ENCODE peak calls at places on chromosomes 11 and 22, in nine cellular contexts. One of them, this sample, is unnamed.

GRCh38 chr11:64894070-64894811 is 15.8 kb upstream of the EHD1 start:
- DNase-seq in ovary: peak
- DNase-seq in stimulated activated naive CD8-positive, alpha-beta T cell treated with anti-CD3 and anti-CD28 coated beads, Interleukin-15, Interleukin-2, amounts not matched to agents 100 U/mL and 50 U/mL, for 24 hours: peak
- DNase-seq in GM12865: peak
- DNase-seq in stimulated activated CD8-positive, alpha-beta memory T cell treated with anti-CD3 and anti-CD28 coated beads, Interleukin-4, amount 100 ng/mL, for 1 hour: peak
- DNase-seq in D341Med: peak
- DNase-seq in posterior vena cava: peak
- DNase-seq in stimulated activated CD4-positive, alpha-beta T cell treated with anti-CD3 and anti-CD28 coated beads, TNF-alpha, amount 100 ng/mL, for 48 hours: peak
- DNase-seq in GM04504: no peak
- DNase-seq in this sample: peak

GRCh38 chr11:115455606-115456005 is 48.6 kb downstream of the CADM1 start:
- DNase-seq in ovary: no peak
- DNase-seq in stimulated activated naive CD8-positive, alpha-beta T cell treated with anti-CD3 and anti-CD28 coated beads, Interleukin-15, Interleukin-2, amounts not matched to agents 100 U/mL and 50 U/mL, for 24 hours: no peak
- DNase-seq in GM12865: no peak
- DNase-seq in stimulated activated CD8-positive, alpha-beta memory T cell treated with anti-CD3 and anti-CD28 coated beads, Interleukin-4, amount 100 ng/mL, for 1 hour: no peak
- DNase-seq in D341Med: no peak
- DNase-seq in posterior vena cava: no peak
- DNase-seq in stimulated activated CD4-positive, alpha-beta T cell treated with anti-CD3 and anti-CD28 coated beads, TNF-alpha, amount 100 ng/mL, for 48 hours: no peak
- DNase-seq in GM04504: no peak
- DNase-seq in this sample: no peak

GRCh38 chr11:68913188-68913587 is 9.5 kb downstream of the IGHMBP2 start:
- DNase-seq in ovary: no peak
- DNase-seq in stimulated activated naive CD8-positive, alpha-beta T cell treated with anti-CD3 and anti-CD28 coated beads, Interleukin-15, Interleukin-2, amounts not matched to agents 100 U/mL and 50 U/mL, for 24 hours: no peak
- DNase-seq in GM12865: no peak
- DNase-seq in stimulated activated CD8-positive, alpha-beta memory T cell treated with anti-CD3 and anti-CD28 coated beads, Interleukin-4, amount 100 ng/mL, for 1 hour: no peak
- DNase-seq in D341Med: peak
- DNase-seq in posterior vena cava: no peak
- DNase-seq in stimulated activated CD4-positive, alpha-beta T cell treated with anti-CD3 and anti-CD28 coated beads, TNF-alpha, amount 100 ng/mL, for 48 hours: no peak
- DNase-seq in GM04504: no peak
- DNase-seq in this sample: no peak

GRCh38 chr11:113384551-113384950 is 3.0 kb upstream of the ANKK1 start:
- DNase-seq in ovary: no peak
- DNase-seq in stimulated activated naive CD8-positive, alpha-beta T cell treated with anti-CD3 and anti-CD28 coated beads, Interleukin-15, Interleukin-2, amounts not matched to agents 100 U/mL and 50 U/mL, for 24 hours: no peak
- DNase-seq in GM12865: no peak
- DNase-seq in stimulated activated CD8-positive, alpha-beta memory T cell treated with anti-CD3 and anti-CD28 coated beads, Interleukin-4, amount 100 ng/mL, for 1 hour: no peak
- DNase-seq in D341Med: no peak
- DNase-seq in posterior vena cava: no peak
- DNase-seq in stimulated activated CD4-positive, alpha-beta T cell treated with anti-CD3 and anti-CD28 coated beads, TNF-alpha, amount 100 ng/mL, for 48 hours: no peak
- DNase-seq in GM04504: peak
- DNase-seq in this sample: no peak

GRCh38 chr22:29727248-29727551 is 7.4 kb downstream of the CABP7 start:
- DNase-seq in ovary: peak
- DNase-seq in stimulated activated naive CD8-positive, alpha-beta T cell treated with anti-CD3 and anti-CD28 coated beads, Interleukin-15, Interleukin-2, amounts not matched to agents 100 U/mL and 50 U/mL, for 24 hours: peak
- DNase-seq in GM12865: peak
- DNase-seq in stimulated activated CD8-positive, alpha-beta memory T cell treated with anti-CD3 and anti-CD28 coated beads, Interleukin-4, amount 100 ng/mL, for 1 hour: no peak
- DNase-seq in D341Med: peak
- DNase-seq in posterior vena cava: no peak
- DNase-seq in stimulated activated CD4-positive, alpha-beta T cell treated with anti-CD3 and anti-CD28 coated beads, TNF-alpha, amount 100 ng/mL, for 48 hours: no peak
- DNase-seq in GM04504: no peak
- DNase-seq in this sample: no peak

GRCh38 chr11:27701262-27702105 is 1.2 kb upstream of the BDNF start:
- DNase-seq in ovary: no peak
- DNase-seq in stimulated activated naive CD8-positive, alpha-beta T cell treated with anti-CD3 and anti-CD28 coated beads, Interleukin-15, Interleukin-2, amounts not matched to agents 100 U/mL and 50 U/mL, for 24 hours: no peak
- DNase-seq in GM12865: peak
- DNase-seq in stimulated activated CD8-positive, alpha-beta memory T cell treated with anti-CD3 and anti-CD28 coated beads, Interleukin-4, amount 100 ng/mL, for 1 hour: no peak
- DNase-seq in D341Med: peak
- DNase-seq in posterior vena cava: no peak
- DNase-seq in stimulated activated CD4-positive, alpha-beta T cell treated with anti-CD3 and anti-CD28 coated beads, TNF-alpha, amount 100 ng/mL, for 48 hours: no peak
- DNase-seq in GM04504: peak
- DNase-seq in this sample: peak

GRCh38 chr22:32904044-32904443 is 102.5 kb downstream of the TIMP3 start:
- DNase-seq in ovary: no peak
- DNase-seq in stimulated activated naive CD8-positive, alpha-beta T cell treated with anti-CD3 and anti-CD28 coated beads, Interleukin-15, Interleukin-2, amounts not matched to agents 100 U/mL and 50 U/mL, for 24 hours: peak
- DNase-seq in GM12865: peak
- DNase-seq in stimulated activated CD8-positive, alpha-beta memory T cell treated with anti-CD3 and anti-CD28 coated beads, Interleukin-4, amount 100 ng/mL, for 1 hour: no peak
- DNase-seq in D341Med: peak
- DNase-seq in posterior vena cava: no peak
- DNase-seq in stimulated activated CD4-positive, alpha-beta T cell treated with anti-CD3 and anti-CD28 coated beads, TNF-alpha, amount 100 ng/mL, for 48 hours: no peak
- DNase-seq in GM04504: no peak
- DNase-seq in this sample: no peak

GRCh38 chr11:46521947-46522681 is 71.7 kb downstream of the AMBRA1 start:
- DNase-seq in ovary: no peak
- DNase-seq in stimulated activated naive CD8-positive, alpha-beta T cell treated with anti-CD3 and anti-CD28 coated beads, Interleukin-15, Interleukin-2, amounts not matched to agents 100 U/mL and 50 U/mL, for 24 hours: no peak
- DNase-seq in GM12865: no peak
- DNase-seq in stimulated activated CD8-positive, alpha-beta memory T cell treated with anti-CD3 and anti-CD28 coated beads, Interleukin-4, amount 100 ng/mL, for 1 hour: no peak
- DNase-seq in D341Med: no peak
- DNase-seq in posterior vena cava: no peak
- DNase-seq in stimulated activated CD4-positive, alpha-beta T cell treated with anti-CD3 and anti-CD28 coated beads, TNF-alpha, amount 100 ng/mL, for 48 hours: no peak
- DNase-seq in GM04504: no peak
- DNase-seq in this sample: no peak

GRCh38 chr11:26263769-26264168 is 68.2 kb upstream of the ANO3 start:
- DNase-seq in ovary: no peak
- DNase-seq in stimulated activated naive CD8-positive, alpha-beta T cell treated with anti-CD3 and anti-CD28 coated beads, Interleukin-15, Interleukin-2, amounts not matched to agents 100 U/mL and 50 U/mL, for 24 hours: no peak
- DNase-seq in GM12865: no peak
- DNase-seq in stimulated activated CD8-positive, alpha-beta memory T cell treated with anti-CD3 and anti-CD28 coated beads, Interleukin-4, amount 100 ng/mL, for 1 hour: no peak
- DNase-seq in D341Med: no peak
- DNase-seq in posterior vena cava: no peak
- DNase-seq in stimulated activated CD4-positive, alpha-beta T cell treated with anti-CD3 and anti-CD28 coated beads, TNF-alpha, amount 100 ng/mL, for 48 hours: no peak
- DNase-seq in GM04504: no peak
- DNase-seq in this sample: no peak

GRCh38 chr11:133176748-133177147 is 355.6 kb downstream of the OPCML start:
- DNase-seq in ovary: no peak
- DNase-seq in stimulated activated naive CD8-positive, alpha-beta T cell treated with anti-CD3 and anti-CD28 coated beads, Interleukin-15, Interleukin-2, amounts not matched to agents 100 U/mL and 50 U/mL, for 24 hours: no peak
- DNase-seq in GM12865: peak
- DNase-seq in stimulated activated CD8-positive, alpha-beta memory T cell treated with anti-CD3 and anti-CD28 coated beads, Interleukin-4, amount 100 ng/mL, for 1 hour: no peak
- DNase-seq in D341Med: no peak
- DNase-seq in posterior vena cava: no peak
- DNase-seq in stimulated activated CD4-positive, alpha-beta T cell treated with anti-CD3 and anti-CD28 coated beads, TNF-alpha, amount 100 ng/mL, for 48 hours: no peak
- DNase-seq in GM04504: no peak
- DNase-seq in this sample: no peak

GRCh38 chr22:20964799-20965103 is 2.3 kb upstream of the AIFM3 start:
- DNase-seq in ovary: no peak
- DNase-seq in stimulated activated naive CD8-positive, alpha-beta T cell treated with anti-CD3 and anti-CD28 coated beads, Interleukin-15, Interleukin-2, amounts not matched to agents 100 U/mL and 50 U/mL, for 24 hours: peak
- DNase-seq in GM12865: no peak
- DNase-seq in stimulated activated CD8-positive, alpha-beta memory T cell treated with anti-CD3 and anti-CD28 coated beads, Interleukin-4, amount 100 ng/mL, for 1 hour: no peak
- DNase-seq in D341Med: no peak
- DNase-seq in posterior vena cava: no peak
- DNase-seq in stimulated activated CD4-positive, alpha-beta T cell treated with anti-CD3 and anti-CD28 coated beads, TNF-alpha, amount 100 ng/mL, for 48 hours: no peak
- DNase-seq in GM04504: no peak
- DNase-seq in this sample: no peak

GRCh38 chr11:14519692-14520085 is 497 bp downstream of the PSMA1 start:
- DNase-seq in ovary: no peak
- DNase-seq in stimulated activated naive CD8-positive, alpha-beta T cell treated with anti-CD3 and anti-CD28 coated beads, Interleukin-15, Interleukin-2, amounts not matched to agents 100 U/mL and 50 U/mL, for 24 hours: no peak
- DNase-seq in GM12865: no peak
- DNase-seq in stimulated activated CD8-positive, alpha-beta memory T cell treated with anti-CD3 and anti-CD28 coated beads, Interleukin-4, amount 100 ng/mL, for 1 hour: no peak
- DNase-seq in D341Med: no peak
- DNase-seq in posterior vena cava: no peak
- DNase-seq in stimulated activated CD4-positive, alpha-beta T cell treated with anti-CD3 and anti-CD28 coated beads, TNF-alpha, amount 100 ng/mL, for 48 hours: peak
- DNase-seq in GM04504: no peak
- DNase-seq in this sample: no peak

GRCh38 chr11:120413480-120413879 is 77.3 kb downstream of the ARHGEF12 start:
- DNase-seq in ovary: no peak
- DNase-seq in stimulated activated naive CD8-positive, alpha-beta T cell treated with anti-CD3 and anti-CD28 coated beads, Interleukin-15, Interleukin-2, amounts not matched to agents 100 U/mL and 50 U/mL, for 24 hours: no peak
- DNase-seq in GM12865: no peak
- DNase-seq in stimulated activated CD8-positive, alpha-beta memory T cell treated with anti-CD3 and anti-CD28 coated beads, Interleukin-4, amount 100 ng/mL, for 1 hour: no peak
- DNase-seq in D341Med: no peak
- DNase-seq in posterior vena cava: no peak
- DNase-seq in stimulated activated CD4-positive, alpha-beta T cell treated with anti-CD3 and anti-CD28 coated beads, TNF-alpha, amount 100 ng/mL, for 48 hours: no peak
- DNase-seq in GM04504: peak
- DNase-seq in this sample: no peak

GRCh38 chr11:75536786-75537629 is 11.3 kb upstream of the GDPD5 start:
- DNase-seq in ovary: no peak
- DNase-seq in stimulated activated naive CD8-positive, alpha-beta T cell treated with anti-CD3 and anti-CD28 coated beads, Interleukin-15, Interleukin-2, amounts not matched to agents 100 U/mL and 50 U/mL, for 24 hours: peak
- DNase-seq in GM12865: peak
- DNase-seq in stimulated activated CD8-positive, alpha-beta memory T cell treated with anti-CD3 and anti-CD28 coated beads, Interleukin-4, amount 100 ng/mL, for 1 hour: no peak
- DNase-seq in D341Med: no peak
- DNase-seq in posterior vena cava: no peak
- DNase-seq in stimulated activated CD4-positive, alpha-beta T cell treated with anti-CD3 and anti-CD28 coated beads, TNF-alpha, amount 100 ng/mL, for 48 hours: peak
- DNase-seq in GM04504: no peak
- DNase-seq in this sample: no peak

GRCh38 chr11:5689551-5689983 is at the start of gene TRIM22:
- DNase-seq in ovary: peak
- DNase-seq in stimulated activated naive CD8-positive, alpha-beta T cell treated with anti-CD3 and anti-CD28 coated beads, Interleukin-15, Interleukin-2, amounts not matched to agents 100 U/mL and 50 U/mL, for 24 hours: peak
- DNase-seq in GM12865: peak
- DNase-seq in stimulated activated CD8-positive, alpha-beta memory T cell treated with anti-CD3 and anti-CD28 coated beads, Interleukin-4, amount 100 ng/mL, for 1 hour: no peak
- DNase-seq in D341Med: no peak
- DNase-seq in posterior vena cava: no peak
- DNase-seq in stimulated activated CD4-positive, alpha-beta T cell treated with anti-CD3 and anti-CD28 coated beads, TNF-alpha, amount 100 ng/mL, for 48 hours: peak
- DNase-seq in GM04504: peak
- DNase-seq in this sample: no peak

GRCh38 chr11:3669742-3670183 is 1.4 kb downstream of the CHRNA10 start:
- DNase-seq in ovary: no peak
- DNase-seq in stimulated activated naive CD8-positive, alpha-beta T cell treated with anti-CD3 and anti-CD28 coated beads, Interleukin-15, Interleukin-2, amounts not matched to agents 100 U/mL and 50 U/mL, for 24 hours: no peak
- DNase-seq in GM12865: no peak
- DNase-seq in stimulated activated CD8-positive, alpha-beta memory T cell treated with anti-CD3 and anti-CD28 coated beads, Interleukin-4, amount 100 ng/mL, for 1 hour: no peak
- DNase-seq in D341Med: no peak
- DNase-seq in posterior vena cava: no peak
- DNase-seq in stimulated activated CD4-positive, alpha-beta T cell treated with anti-CD3 and anti-CD28 coated beads, TNF-alpha, amount 100 ng/mL, for 48 hours: no peak
- DNase-seq in GM04504: no peak
- DNase-seq in this sample: no peak

GRCh38 chr22:37848587-37849088 is 581 bp upstream of the EIF3L start:
- DNase-seq in ovary: no peak
- DNase-seq in stimulated activated naive CD8-positive, alpha-beta T cell treated with anti-CD3 and anti-CD28 coated beads, Interleukin-15, Interleukin-2, amounts not matched to agents 100 U/mL and 50 U/mL, for 24 hours: no peak
- DNase-seq in GM12865: peak
- DNase-seq in stimulated activated CD8-positive, alpha-beta memory T cell treated with anti-CD3 and anti-CD28 coated beads, Interleukin-4, amount 100 ng/mL, for 1 hour: no peak
- DNase-seq in D341Med: no peak
- DNase-seq in posterior vena cava: no peak
- DNase-seq in stimulated activated CD4-positive, alpha-beta T cell treated with anti-CD3 and anti-CD28 coated beads, TNF-alpha, amount 100 ng/mL, for 48 hours: no peak
- DNase-seq in GM04504: no peak
- DNase-seq in this sample: no peak

GRCh38 chr22:27107824-27108223 is 450.4 kb downstream of the MIAT start:
- DNase-seq in ovary: peak
- DNase-seq in stimulated activated naive CD8-positive, alpha-beta T cell treated with anti-CD3 and anti-CD28 coated beads, Interleukin-15, Interleukin-2, amounts not matched to agents 100 U/mL and 50 U/mL, for 24 hours: no peak
- DNase-seq in GM12865: no peak
- DNase-seq in stimulated activated CD8-positive, alpha-beta memory T cell treated with anti-CD3 and anti-CD28 coated beads, Interleukin-4, amount 100 ng/mL, for 1 hour: no peak
- DNase-seq in D341Med: no peak
- DNase-seq in posterior vena cava: peak
- DNase-seq in stimulated activated CD4-positive, alpha-beta T cell treated with anti-CD3 and anti-CD28 coated beads, TNF-alpha, amount 100 ng/mL, for 48 hours: no peak
- DNase-seq in GM04504: peak
- DNase-seq in this sample: peak

GRCh38 chr11:36292311-36292722 is 3.1 kb upstream of the COMMD9 start:
- DNase-seq in ovary: no peak
- DNase-seq in stimulated activated naive CD8-positive, alpha-beta T cell treated with anti-CD3 and anti-CD28 coated beads, Interleukin-15, Interleukin-2, amounts not matched to agents 100 U/mL and 50 U/mL, for 24 hours: no peak
- DNase-seq in GM12865: peak
- DNase-seq in stimulated activated CD8-positive, alpha-beta memory T cell treated with anti-CD3 and anti-CD28 coated beads, Interleukin-4, amount 100 ng/mL, for 1 hour: no peak
- DNase-seq in D341Med: peak
- DNase-seq in posterior vena cava: no peak
- DNase-seq in stimulated activated CD4-positive, alpha-beta T cell treated with anti-CD3 and anti-CD28 coated beads, TNF-alpha, amount 100 ng/mL, for 48 hours: no peak
- DNase-seq in GM04504: no peak
- DNase-seq in this sample: peak

GRCh38 chr22:30611197-30611596 is 4.2 kb downstream of the TCN2 start:
- DNase-seq in ovary: no peak
- DNase-seq in stimulated activated naive CD8-positive, alpha-beta T cell treated with anti-CD3 and anti-CD28 coated beads, Interleukin-15, Interleukin-2, amounts not matched to agents 100 U/mL and 50 U/mL, for 24 hours: no peak
- DNase-seq in GM12865: no peak
- DNase-seq in stimulated activated CD8-positive, alpha-beta memory T cell treated with anti-CD3 and anti-CD28 coated beads, Interleukin-4, amount 100 ng/mL, for 1 hour: no peak
- DNase-seq in D341Med: peak
- DNase-seq in posterior vena cava: no peak
- DNase-seq in stimulated activated CD4-positive, alpha-beta T cell treated with anti-CD3 and anti-CD28 coated beads, TNF-alpha, amount 100 ng/mL, for 48 hours: no peak
- DNase-seq in GM04504: no peak
- DNase-seq in this sample: no peak

GRCh38 chr11:44112083-44112865 is 16.8 kb downstream of the EXT2 start:
- DNase-seq in ovary: peak
- DNase-seq in stimulated activated naive CD8-positive, alpha-beta T cell treated with anti-CD3 and anti-CD28 coated beads, Interleukin-15, Interleukin-2, amounts not matched to agents 100 U/mL and 50 U/mL, for 24 hours: no peak
- DNase-seq in GM12865: peak
- DNase-seq in stimulated activated CD8-positive, alpha-beta memory T cell treated with anti-CD3 and anti-CD28 coated beads, Interleukin-4, amount 100 ng/mL, for 1 hour: no peak
- DNase-seq in D341Med: no peak
- DNase-seq in posterior vena cava: no peak
- DNase-seq in stimulated activated CD4-positive, alpha-beta T cell treated with anti-CD3 and anti-CD28 coated beads, TNF-alpha, amount 100 ng/mL, for 48 hours: no peak
- DNase-seq in GM04504: peak
- DNase-seq in this sample: peak

GRCh38 chr22:31970490-31971444 is 26.4 kb downstream of the YWHAH start:
- DNase-seq in ovary: peak
- DNase-seq in stimulated activated naive CD8-positive, alpha-beta T cell treated with anti-CD3 and anti-CD28 coated beads, Interleukin-15, Interleukin-2, amounts not matched to agents 100 U/mL and 50 U/mL, for 24 hours: peak
- DNase-seq in GM12865: peak
- DNase-seq in stimulated activated CD8-positive, alpha-beta memory T cell treated with anti-CD3 and anti-CD28 coated beads, Interleukin-4, amount 100 ng/mL, for 1 hour: peak
- DNase-seq in D341Med: peak
- DNase-seq in posterior vena cava: peak
- DNase-seq in stimulated activated CD4-positive, alpha-beta T cell treated with anti-CD3 and anti-CD28 coated beads, TNF-alpha, amount 100 ng/mL, for 48 hours: peak
- DNase-seq in GM04504: no peak
- DNase-seq in this sample: peak

GRCh38 chr22:28019360-28019759 is 100.3 kb upstream of the PITPNB start:
- DNase-seq in ovary: peak
- DNase-seq in stimulated activated naive CD8-positive, alpha-beta T cell treated with anti-CD3 and anti-CD28 coated beads, Interleukin-15, Interleukin-2, amounts not matched to agents 100 U/mL and 50 U/mL, for 24 hours: peak
- DNase-seq in GM12865: no peak
- DNase-seq in stimulated activated CD8-positive, alpha-beta memory T cell treated with anti-CD3 and anti-CD28 coated beads, Interleukin-4, amount 100 ng/mL, for 1 hour: no peak
- DNase-seq in D341Med: no peak
- DNase-seq in posterior vena cava: peak
- DNase-seq in stimulated activated CD4-positive, alpha-beta T cell treated with anti-CD3 and anti-CD28 coated beads, TNF-alpha, amount 100 ng/mL, for 48 hours: no peak
- DNase-seq in GM04504: no peak
- DNase-seq in this sample: no peak

GRCh38 chr11:39806652-39807051 is 1652.8 kb downstream of the LRRC4C start:
- DNase-seq in ovary: no peak
- DNase-seq in stimulated activated naive CD8-positive, alpha-beta T cell treated with anti-CD3 and anti-CD28 coated beads, Interleukin-15, Interleukin-2, amounts not matched to agents 100 U/mL and 50 U/mL, for 24 hours: no peak
- DNase-seq in GM12865: no peak
- DNase-seq in stimulated activated CD8-positive, alpha-beta memory T cell treated with anti-CD3 and anti-CD28 coated beads, Interleukin-4, amount 100 ng/mL, for 1 hour: no peak
- DNase-seq in D341Med: no peak
- DNase-seq in posterior vena cava: no peak
- DNase-seq in stimulated activated CD4-positive, alpha-beta T cell treated with anti-CD3 and anti-CD28 coated beads, TNF-alpha, amount 100 ng/mL, for 48 hours: no peak
- DNase-seq in GM04504: no peak
- DNase-seq in this sample: no peak

GRCh38 chr11:94788396-94788795 is 20.2 kb downstream of the AMOTL1 start:
- DNase-seq in ovary: no peak
- DNase-seq in stimulated activated naive CD8-positive, alpha-beta T cell treated with anti-CD3 and anti-CD28 coated beads, Interleukin-15, Interleukin-2, amounts not matched to agents 100 U/mL and 50 U/mL, for 24 hours: no peak
- DNase-seq in GM12865: no peak
- DNase-seq in stimulated activated CD8-positive, alpha-beta memory T cell treated with anti-CD3 and anti-CD28 coated beads, Interleukin-4, amount 100 ng/mL, for 1 hour: no peak
- DNase-seq in D341Med: no peak
- DNase-seq in posterior vena cava: no peak
- DNase-seq in stimulated activated CD4-positive, alpha-beta T cell treated with anti-CD3 and anti-CD28 coated beads, TNF-alpha, amount 100 ng/mL, for 48 hours: no peak
- DNase-seq in GM04504: no peak
- DNase-seq in this sample: no peak

GRCh38 chr11:94933225-94934130 is 39.9 kb downstream of the CWC15 start:
- DNase-seq in ovary: no peak
- DNase-seq in stimulated activated naive CD8-positive, alpha-beta T cell treated with anti-CD3 and anti-CD28 coated beads, Interleukin-15, Interleukin-2, amounts not matched to agents 100 U/mL and 50 U/mL, for 24 hours: no peak
- DNase-seq in GM12865: no peak
- DNase-seq in stimulated activated CD8-positive, alpha-beta memory T cell treated with anti-CD3 and anti-CD28 coated beads, Interleukin-4, amount 100 ng/mL, for 1 hour: no peak
- DNase-seq in D341Med: no peak
- DNase-seq in posterior vena cava: no peak
- DNase-seq in stimulated activated CD4-positive, alpha-beta T cell treated with anti-CD3 and anti-CD28 coated beads, TNF-alpha, amount 100 ng/mL, for 48 hours: no peak
- DNase-seq in GM04504: peak
- DNase-seq in this sample: peak

GRCh38 chr11:72703281-72704008 is 29.2 kb upstream of the PDE2A start:
- DNase-seq in ovary: peak
- DNase-seq in stimulated activated naive CD8-positive, alpha-beta T cell treated with anti-CD3 and anti-CD28 coated beads, Interleukin-15, Interleukin-2, amounts not matched to agents 100 U/mL and 50 U/mL, for 24 hours: no peak
- DNase-seq in GM12865: no peak
- DNase-seq in stimulated activated CD8-positive, alpha-beta memory T cell treated with anti-CD3 and anti-CD28 coated beads, Interleukin-4, amount 100 ng/mL, for 1 hour: no peak
- DNase-seq in D341Med: peak
- DNase-seq in posterior vena cava: peak
- DNase-seq in stimulated activated CD4-positive, alpha-beta T cell treated with anti-CD3 and anti-CD28 coated beads, TNF-alpha, amount 100 ng/mL, for 48 hours: no peak
- DNase-seq in GM04504: peak
- DNase-seq in this sample: no peak

GRCh38 chr22:33835196-33835788 is 85.0 kb downstream of the LARGE1 start:
- DNase-seq in ovary: no peak
- DNase-seq in stimulated activated naive CD8-positive, alpha-beta T cell treated with anti-CD3 and anti-CD28 coated beads, Interleukin-15, Interleukin-2, amounts not matched to agents 100 U/mL and 50 U/mL, for 24 hours: no peak
- DNase-seq in GM12865: no peak
- DNase-seq in stimulated activated CD8-positive, alpha-beta memory T cell treated with anti-CD3 and anti-CD28 coated beads, Interleukin-4, amount 100 ng/mL, for 1 hour: no peak
- DNase-seq in D341Med: peak
- DNase-seq in posterior vena cava: no peak
- DNase-seq in stimulated activated CD4-positive, alpha-beta T cell treated with anti-CD3 and anti-CD28 coated beads, TNF-alpha, amount 100 ng/mL, for 48 hours: no peak
- DNase-seq in GM04504: no peak
- DNase-seq in this sample: no peak

GRCh38 chr11:117221775-117222517 is 9.9 kb downstream of the PCSK7 start:
- DNase-seq in ovary: peak
- DNase-seq in stimulated activated naive CD8-positive, alpha-beta T cell treated with anti-CD3 and anti-CD28 coated beads, Interleukin-15, Interleukin-2, amounts not matched to agents 100 U/mL and 50 U/mL, for 24 hours: no peak
- DNase-seq in GM12865: no peak
- DNase-seq in stimulated activated CD8-positive, alpha-beta memory T cell treated with anti-CD3 and anti-CD28 coated beads, Interleukin-4, amount 100 ng/mL, for 1 hour: no peak
- DNase-seq in D341Med: peak
- DNase-seq in posterior vena cava: peak
- DNase-seq in stimulated activated CD4-positive, alpha-beta T cell treated with anti-CD3 and anti-CD28 coated beads, TNF-alpha, amount 100 ng/mL, for 48 hours: no peak
- DNase-seq in GM04504: peak
- DNase-seq in this sample: no peak

GRCh38 chr11:124892750-124893454 is 4.8 kb downstream of the ROBO4 start:
- DNase-seq in ovary: no peak
- DNase-seq in stimulated activated naive CD8-positive, alpha-beta T cell treated with anti-CD3 and anti-CD28 coated beads, Interleukin-15, Interleukin-2, amounts not matched to agents 100 U/mL and 50 U/mL, for 24 hours: no peak
- DNase-seq in GM12865: no peak
- DNase-seq in stimulated activated CD8-positive, alpha-beta memory T cell treated with anti-CD3 and anti-CD28 coated beads, Interleukin-4, amount 100 ng/mL, for 1 hour: no peak
- DNase-seq in D341Med: peak
- DNase-seq in posterior vena cava: no peak
- DNase-seq in stimulated activated CD4-positive, alpha-beta T cell treated with anti-CD3 and anti-CD28 coated beads, TNF-alpha, amount 100 ng/mL, for 48 hours: no peak
- DNase-seq in GM04504: no peak
- DNase-seq in this sample: no peak

GRCh38 chr22:45931042-45931441 is 45.9 kb downstream of the WNT7B start:
- DNase-seq in ovary: no peak
- DNase-seq in stimulated activated naive CD8-positive, alpha-beta T cell treated with anti-CD3 and anti-CD28 coated beads, Interleukin-15, Interleukin-2, amounts not matched to agents 100 U/mL and 50 U/mL, for 24 hours: no peak
- DNase-seq in GM12865: no peak
- DNase-seq in stimulated activated CD8-positive, alpha-beta memory T cell treated with anti-CD3 and anti-CD28 coated beads, Interleukin-4, amount 100 ng/mL, for 1 hour: no peak
- DNase-seq in D341Med: no peak
- DNase-seq in posterior vena cava: no peak
- DNase-seq in stimulated activated CD4-positive, alpha-beta T cell treated with anti-CD3 and anti-CD28 coated beads, TNF-alpha, amount 100 ng/mL, for 48 hours: no peak
- DNase-seq in GM04504: no peak
- DNase-seq in this sample: no peak